ENCODE peak calls at places on chromosomes 11 and 22, in four cellular contexts. T is SK-MEL-5; Q is RPMI8226; H is activated CD4-positive, alpha-beta T cell treated with anti-CD3 and anti-CD28 coated beads, Interleukin-2, amount 50 U/mL, for 48 hours. E is an unnamed sample.

GRCh38 chr11:67697846-67698245 is 23.4 kb upstream of the ALDH3B2 start:
- DNase-seq in H (no peak), Q (no peak), T (no peak), E (no peak)

GRCh38 chr22:38335077-38335476 is 17.8 kb upstream of the CSNK1E start:
- DNase-seq in H (no peak), Q (no peak), T (no peak), E (no peak)

GRCh38 chr11:124195419-124195734 is 12.2 kb downstream of the OR10D3 start:
- DNase-seq in Q (no peak), T (no peak), H (no peak), E (no peak)

GRCh38 chr11:113977701-113978100 is 2.8 kb downstream of the HTR3A start:
- DNase-seq in Q (no peak), T (no peak), H (no peak), E (no peak)

GRCh38 chr22:46803031-46803880 is 40.8 kb downstream of the TBC1D22A start:
- DNase-seq in Q (peak; percentile 64), T (peak; percentile 55), H (peak; percentile 63), E (peak; percentile 85)

GRCh38 chr22:24460418-24461089 is 33.2 kb downstream of the ADORA2A start:
- DNase-seq in T (no peak), Q (peak; percentile 66), H (no peak), E (no peak)

GRCh38 chr11:2944953-2945756 is 15.9 kb upstream of the PHLDA2 start:
- DNase-seq in H (peak; percentile 55), T (no peak), Q (no peak), E (peak; percentile 92)

GRCh38 chr11:110075087-110075821 is 17.9 kb upstream of the ZC3H12C start:
- DNase-seq in T (no peak), Q (no peak), H (no peak), E (no peak)

GRCh38 chr11:44852159-44852707 is 98.5 kb downstream of the TP53I11 start:
- DNase-seq in T (no peak), H (no peak), Q (no peak), E (no peak)

GRCh38 chr11:131754671-131755070 is 384.3 kb downstream of the NTM start:
- DNase-seq in H (no peak), T (no peak), Q (no peak), E (no peak)

GRCh38 chr11:134579709-134580634 is 167.9 kb upstream of the B3GAT1 start:
- DNase-seq in Q (no peak), H (no peak), T (no peak), E (peak; percentile 55)

GRCh38 chr11:2886191-2886894 is 768 bp upstream of the CDKN1C start:
- DNase-seq in H (no peak), T (no peak), Q (peak; percentile 23), E (no peak)

GRCh38 chr11:127590319-127590718 is 589.7 kb upstream of the KIRREL3 start:
- DNase-seq in Q (no peak), H (no peak), T (no peak), E (no peak)

GRCh38 chr22:36796629-36797175 is 20.1 kb downstream of the PVALB start:
- DNase-seq in T (no peak), Q (no peak), H (no peak), E (no peak)

E was measured in cardiac septum.